ENCODE peak calls at places on chromosomes 12 and 14, in six cellular contexts. One of them, this sample, is unnamed.

GRCh38 chr12:121804417-121805111 is 755 bp downstream of the SETD1B start:
- DNase-seq in RPMI8226: peak
- DNase-seq in HepG2: peak
- DNase-seq in WERI-Rb-1: no peak
- DNase-seq in GM23248: peak
- DNase-seq in midbrain: peak
- DNase-seq in this sample: peak

GRCh38 chr12:56995201-56995929 is 11.0 kb downstream of the ZBTB39 start:
- DNase-seq in RPMI8226: no peak
- DNase-seq in midbrain: no peak
- DNase-seq in HepG2: no peak
- DNase-seq in GM23248: no peak
- DNase-seq in WERI-Rb-1: no peak
- DNase-seq in this sample: no peak

GRCh38 chr12:5963515-5963914 is 18.5 kb upstream of the ANO2 start:
- DNase-seq in HepG2: no peak
- DNase-seq in WERI-Rb-1: no peak
- DNase-seq in midbrain: no peak
- DNase-seq in RPMI8226: no peak
- DNase-seq in GM23248: no peak
- DNase-seq in this sample: peak

GRCh38 chr12:6200266-6201198 is at the start of gene CD9:
- DNase-seq in midbrain: peak
- DNase-seq in WERI-Rb-1: peak
- DNase-seq in GM23248: peak
- DNase-seq in HepG2: no peak
- DNase-seq in RPMI8226: peak
- DNase-seq in this sample: peak

GRCh38 chr14:103408491-103409155 is 23.4 kb downstream of the MARK3 start:
- DNase-seq in RPMI8226: no peak
- DNase-seq in GM23248: no peak
- DNase-seq in midbrain: no peak
- DNase-seq in WERI-Rb-1: no peak
- DNase-seq in HepG2: no peak
- DNase-seq in this sample: no peak

GRCh38 chr12:78870539-78870938 is 6.0 kb downstream of the SYT1 start:
- DNase-seq in WERI-Rb-1: no peak
- DNase-seq in GM23248: no peak
- DNase-seq in HepG2: no peak
- DNase-seq in midbrain: no peak
- DNase-seq in RPMI8226: no peak
- DNase-seq in this sample: no peak

GRCh38 chr14:96568646-96569045 is 66.5 kb downstream of the PAPOLA start:
- DNase-seq in GM23248: no peak
- DNase-seq in WERI-Rb-1: no peak
- DNase-seq in midbrain: no peak
- DNase-seq in RPMI8226: no peak
- DNase-seq in HepG2: no peak
- DNase-seq in this sample: no peak

GRCh38 chr12:9902539-9903228 is 21.4 kb downstream of the KLRF2 start:
- DNase-seq in RPMI8226: no peak
- DNase-seq in GM23248: no peak
- DNase-seq in WERI-Rb-1: no peak
- DNase-seq in midbrain: no peak
- DNase-seq in HepG2: no peak
- DNase-seq in this sample: no peak

GRCh38 chr12:67705394-67706370 is 57.1 kb downstream of the DYRK2 start:
- DNase-seq in HepG2: no peak
- DNase-seq in midbrain: no peak
- DNase-seq in RPMI8226: no peak
- DNase-seq in GM23248: peak
- DNase-seq in WERI-Rb-1: no peak
- DNase-seq in this sample: no peak

GRCh38 chr14:95264271-95264973 is 55.3 kb downstream of the CLMN start:
- DNase-seq in HepG2: no peak
- DNase-seq in GM23248: no peak
- DNase-seq in WERI-Rb-1: no peak
- DNase-seq in RPMI8226: no peak
- DNase-seq in midbrain: no peak
- DNase-seq in this sample: no peak

GRCh38 chr12:38102197-38102596 is 214.4 kb upstream of the ALG10B start:
- DNase-seq in midbrain: no peak
- DNase-seq in HepG2: no peak
- DNase-seq in RPMI8226: no peak
- DNase-seq in WERI-Rb-1: no peak
- DNase-seq in GM23248: no peak
- DNase-seq in this sample: no peak

GRCh38 chr14:31230559-31230958 is 23.0 kb upstream of the HECTD1 start:
- DNase-seq in midbrain: no peak
- DNase-seq in WERI-Rb-1: no peak
- DNase-seq in HepG2: no peak
- DNase-seq in RPMI8226: no peak
- DNase-seq in GM23248: no peak
- DNase-seq in this sample: no peak

GRCh38 chr12:64028541-64028940 is 184.0 kb downstream of the SRGAP1 start:
- DNase-seq in HepG2: no peak
- DNase-seq in WERI-Rb-1: no peak
- DNase-seq in GM23248: peak
- DNase-seq in midbrain: no peak
- DNase-seq in RPMI8226: no peak
- DNase-seq in this sample: no peak